ENCODE peak calls at places on chromosomes 7 and 10, in four cellular contexts. L is dermis blood vessel endothelial cell, R is brain microvascular endothelial cell, E is left ventricle myocardium inferior. T is an unnamed sample.

GRCh38 chr10:73798927-73799563 is 12.4 kb downstream of the NDST2 start:
- DNase-seq in L (no peak), R (no peak), E (no peak), T (no peak)

GRCh38 chr10:420154-421121 is 269.0 kb downstream of the DIP2C start:
- DNase-seq in L (peak), R (no peak), E (no peak), T (no peak)

GRCh38 chr7:98360221-98361124 is 40.4 kb downstream of the BAIAP2L1 start:
- DNase-seq in L (peak), R (no peak), E (no peak), T (peak)

GRCh38 chr10:78913219-78914059 is 155.3 kb upstream of the ZMIZ1 start:
- DNase-seq in L (peak), R (no peak), E (no peak), T (peak)

GRCh38 chr10:87505366-87506113 is 847 bp downstream of the MINPP1 start:
- DNase-seq in L (peak), R (peak), E (peak), T (peak)

GRCh38 chr7:115117748-115118147 is 195.9 kb downstream of the MDFIC start:
- DNase-seq in L (no peak), R (no peak), E (no peak), T (peak)

GRCh38 chr10:61464461-61465215 is 11.5 kb upstream of the TMEM26 start:
- DNase-seq in L (peak), R (peak), E (no peak), T (no peak)

GRCh38 chr7:141974831-141975230 is 1.3 kb upstream of the TAS2R38 start:
- DNase-seq in L (no peak), R (peak), E (no peak), T (peak)

GRCh38 chr10:34121974-34122282 is 693.2 kb downstream of the PARD3 start:
- DNase-seq in L (peak), R (peak), E (no peak), T (no peak)

GRCh38 chr7:70165477-70166170 is 567.3 kb downstream of the AUTS2 start:
- DNase-seq in L (no peak), R (no peak), E (no peak), T (no peak)

GRCh38 chr7:122038904-122039303 is 105.1 kb downstream of the AASS start:
- DNase-seq in L (no peak), R (no peak), E (no peak), T (no peak)

GRCh38 chr10:84563868-84564267 is 235.5 kb downstream of the CCSER2 start:
- DNase-seq in L (no peak), R (no peak), E (no peak), T (no peak)

GRCh38 chr7:47782792-47783191 is 165.5 kb downstream of the PKD1L1 start:
- DNase-seq in L (no peak), R (no peak), E (no peak), T (no peak)

T was measured in GM23338.